ENCODE peak calls at places on chromosome 16, in four cellular contexts. W, I, H and F are unnamed samples. For H3K9me1, the result is how much of the 10 kb centered on the place peaks cover.

GRCh38 chr16:67277999-67278772 is 1.1 kb upstream of the PLEKHG4 start:
- DNase-seq in W (no peak), I (peak), H (no peak), F (peak)

GRCh38 chr16:14335297-14335696 is 264.2 kb downstream of the MRTFB start:
- DNase-seq in W (peak), I (no peak), H (no peak), F (no peak)

GRCh38 chr16:51636913-51637743 is 486.1 kb upstream of the SALL1 start:
- DNase-seq in W (no peak), I (no peak), H (peak), F (no peak)

GRCh38 chr16:78697426-78697825 is 598.0 kb downstream of the WWOX start:
- DNase-seq in W (no peak), I (no peak), H (no peak), F (no peak)

GRCh38 chr16:68756250-68757051 is 19.4 kb downstream of the CDH1 start:
- DNase-seq in W (no peak), I (no peak), H (peak), F (no peak)

GRCh38 chr16:50538411-50539052 is 9.7 kb upstream of the NKD1 start:
- DNase-seq in W (no peak), I (no peak), H (no peak), F (no peak)

GRCh38 chr16:67165121-67166034 is 833 bp downstream of the HSF4 start:
- DNase-seq in W (no peak), I (no peak), H (no peak), F (no peak)

GRCh38 chr16:89373355-89374110 is 116.8 kb downstream of the ANKRD11 start:
- DNase-seq in W (no peak), I (peak), H (no peak), F (peak)

GRCh38 chr16:68396481-68396880 is 51.8 kb downstream of the SMPD3 start:
- DNase-seq in W (no peak), I (peak), H (no peak), F (peak)

GRCh38 chr16:22300427-22301071 is 3.3 kb downstream of the POLR3E start:
- DNase-seq in W (peak), I (peak), H (no peak), F (peak)

GRCh38 chr16:84648595-84649510 is 542 bp downstream of the KLHL36 start:
- DNase-seq in W (peak), I (no peak), H (no peak), F (no peak)

GRCh38 chr16:81723098-81723723 is 55.9 kb upstream of the PLCG2 start:
- DNase-seq in W (peak), I (peak), H (no peak), F (peak)

GRCh38 chr16:80029381-80029630 is 428.8 kb upstream of the MAF start:
- DNase-seq in W (no peak), I (no peak), H (no peak), F (no peak)

GRCh38 chr16:88442811-88443576 is 10.1 kb upstream of the ZFPM1 start:
- DNase-seq in W (peak), I (peak), H (no peak), F (peak)

GRCh38 chr16:89946515-89946914 is 2.0 kb upstream of the DEF8 start:
- DNase-seq in W (no peak), I (no peak), H (no peak), F (no peak)

GRCh38 chr16:84754353-84754856 is 54.6 kb downstream of the USP10 start:
- DNase-seq in W (peak), I (peak), H (peak), F (peak)

GRCh38 chr16:67017810-67018488 is 11.0 kb upstream of the CBFB start:
- DNase-seq in W (peak), I (peak), H (peak), F (peak)

GRCh38 chr16:85128079-85128837 is 16.0 kb upstream of the CIBAR2 start:
- DNase-seq in W (no peak), I (no peak), H (no peak), F (no peak)

GRCh38 chr16:56828641-56829040 is 36.4 kb upstream of the SLC12A3 start:
- DNase-seq in W (no peak), I (no peak), H (no peak), F (no peak)

GRCh38 chr16:67537636-67538591 is 9.3 kb downstream of the RIPOR1 start:
- DNase-seq in W (no peak), I (peak), H (no peak), F (no peak)

GRCh38 chr16:64238576-64238975 is 883.3 kb downstream of the CDH11 start:
- DNase-seq in W (no peak), I (no peak), H (no peak), F (peak)

GRCh38 chr16:19138601-19139000 is 24.8 kb downstream of the ITPRIPL2 start:
- DNase-seq in W (no peak), I (peak), H (no peak), F (peak)

GRCh38 chr16:26952411-26952810 is 114.3 kb upstream of the C16orf82 start:
- DNase-seq in W (no peak), I (no peak), H (no peak), F (no peak)

GRCh38 chr16:50622029-50622428 is 59.1 kb downstream of the SNX20 start:
- DNase-seq in W (no peak), I (no peak), H (no peak), F (no peak)

GRCh38 chr16:85828166-85828565 is 28.7 kb downstream of the COX4I1 start:
- DNase-seq in W (no peak), I (no peak), H (no peak), F (no peak)

GRCh38 chr16:67594956-67595355 is 32.6 kb downstream of the CTCF start:
- DNase-seq in W (no peak), I (peak), H (no peak), F (peak)

GRCh38 chr16:49799172-49799571 is 56.7 kb downstream of the ZNF423 start:
- DNase-seq in W (no peak), I (no peak), H (no peak), F (no peak)

GRCh38 chr16:3165111-3165822 is 22.7 kb upstream of the OR1F1 start:
- DNase-seq in W (no peak), I (no peak), H (no peak), F (no peak)

GRCh38 chr16:1188781-1189189 is 35.9 kb downstream of the CACNA1H start:
- DNase-seq in W (peak), I (peak), H (no peak), F (peak)

GRCh38 chr16:54062361-54063346 is 223.9 kb downstream of the IRX3 start:
- DNase-seq in W (no peak), I (no peak), H (no peak), F (no peak)

GRCh38 chr16:85370881-85371651 is 242.1 kb upstream of the GSE1 start:
- DNase-seq in W (peak), I (no peak), H (no peak), F (no peak)

GRCh38 chr16:10683160-10683559 is 11.6 kb downstream of the TEKT5 start:
- DNase-seq in W (peak), I (no peak), H (no peak), F (no peak)
- H3K9me1 ChIP-seq in W (under half), I (under half), H (under half), F (under half)

DNA sequence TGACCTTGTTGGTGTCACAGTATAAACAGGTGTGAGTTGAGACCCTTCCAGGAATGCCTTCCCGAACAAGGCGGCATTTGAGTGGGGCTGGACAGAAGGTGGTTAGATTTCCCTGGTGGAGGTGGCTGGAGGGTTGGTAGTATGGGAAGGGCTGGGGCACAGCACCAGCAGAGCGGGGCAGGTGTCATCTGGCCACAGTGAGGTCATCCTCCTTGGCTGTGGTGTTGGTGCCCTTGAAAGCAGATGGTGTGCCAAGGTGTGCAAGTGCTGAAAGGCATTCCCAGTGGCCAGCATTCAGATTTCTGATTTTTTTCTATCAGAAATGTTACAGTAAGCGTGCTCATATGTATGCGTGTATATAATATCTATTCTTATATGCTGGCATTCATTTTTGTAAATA is 126.6 kb downstream of the LAT start:
- DNase-seq in W (no peak), I (no peak), H (no peak), F (no peak)
- H3K9me1 ChIP-seq in W (under half), I (under half), H (under half), F (under half)

GRCh38 chr16:4360538-4361021 is 9.5 kb upstream of the PAM16 start:
- DNase-seq in W (peak), I (no peak), H (no peak), F (no peak)

GRCh38 chr16:4358236-4358635 is 7.1 kb upstream of the PAM16 start:
- DNase-seq in W (no peak), I (no peak), H (no peak), F (no peak)

GRCh38 chr16:4361033-4361943 is 10.2 kb upstream of the PAM16 start:
- DNase-seq in W (no peak), I (no peak), H (no peak), F (no peak)

GRCh38 chr16:4358831-4359561 is 7.9 kb upstream of the PAM16 start:
- DNase-seq in W (peak), I (no peak), H (no peak), F (no peak)

GRCh38 chr16:4359914-4360313 is 8.8 kb upstream of the PAM16 start:
- DNase-seq in W (no peak), I (no peak), H (no peak), F (no peak)
- H3K9me1 ChIP-seq in W (under half), I (under half), H (under half), F (under half)

GRCh38 chr16:7511549-7512260 is 179.1 kb downstream of the RBFOX1 start:
- DNase-seq in W (no peak), I (no peak), H (no peak), F (no peak)

GRCh38 chr16:7513429-7513828 is 180.8 kb downstream of the RBFOX1 start:
- DNase-seq in W (peak), I (no peak), H (no peak), F (no peak)

GRCh38 chr16:7509919-7510705 is 177.5 kb downstream of the RBFOX1 start:
- DNase-seq in W (no peak), I (no peak), H (no peak), F (no peak)

GRCh38 chr16:7515543-7515942 is 182.9 kb downstream of the RBFOX1 start:
- DNase-seq in W (no peak), I (no peak), H (no peak), F (no peak)

GRCh38 chr16:7512503-7512902 is 179.9 kb downstream of the RBFOX1 start:
- DNase-seq in W (no peak), I (no peak), H (no peak), F (no peak)
- H3K9me1 ChIP-seq in W (under half), I (under half), H (under half), F (under half)